ENCODE peak calls at places on chromosomes 11 and 22, in six cellular contexts. N is kidney glomerular epithelial cell, L is pons, X is fibroblast of pulmonary artery, V is fibroblast of mammary gland, G is AG10803. J is an unnamed sample.

GRCh38 chr22:45218974-45219373 is 21.7 kb downstream of the KIAA0930 start:
- DNase-seq in V (peak), X (no peak), L (no peak), N (no peak), G (peak), J (peak)

GRCh38 chr22:17744430-17744829 is 29.8 kb downstream of the BID start:
- DNase-seq in G (no peak), X (no peak), N (no peak), V (no peak), L (no peak), J (no peak)

GRCh38 chr22:29071261-29072045 is 1.4 kb upstream of the KREMEN1 start:
- DNase-seq in V (no peak), L (no peak), X (no peak), N (no peak), G (no peak), J (peak)

GRCh38 chr22:39173787-39174497 is 21.5 kb upstream of the CBX7 start:
- DNase-seq in X (no peak), V (no peak), G (no peak), L (no peak), N (peak), J (peak)

GRCh38 chr11:6397156-6397555 is 6.9 kb downstream of the SMPD1 start:
- DNase-seq in X (no peak), L (no peak), G (peak), N (no peak), V (no peak), J (no peak)

GRCh38 chr11:117187428-117187798 is 8.9 kb downstream of the SIDT2 start:
- DNase-seq in V (no peak), L (no peak), G (no peak), X (no peak), N (no peak), J (no peak)

GRCh38 chr11:134514354-134514951 is 102.4 kb upstream of the B3GAT1 start:
- DNase-seq in V (no peak), G (no peak), X (no peak), N (no peak), L (no peak), J (no peak)

GRCh38 chr11:106998126-106998525 is 20.1 kb downstream of the GUCY1A2 start:
- DNase-seq in L (no peak), N (no peak), G (peak), X (peak), V (peak), J (no peak)

GRCh38 chr11:128262463-128263345 is 324.7 kb downstream of the ETS1 start:
- DNase-seq in L (no peak), V (no peak), N (no peak), X (no peak), G (no peak), J (no peak)

GRCh38 chr22:43828711-43829447 is 16.8 kb upstream of the EFCAB6 start:
- DNase-seq in X (peak), N (no peak), G (peak), V (peak), L (no peak), J (no peak)

GRCh38 chr11:85863855-85864254 is 8.7 kb downstream of the CCDC83 start:
- DNase-seq in X (no peak), N (no peak), L (no peak), G (no peak), V (no peak), J (no peak)

GRCh38 chr22:35631597-35631996 is 14.5 kb upstream of the MB start:
- DNase-seq in V (peak), N (no peak), L (no peak), G (peak), X (peak), J (peak)

GRCh38 chr11:9320047-9320446 is 5.7 kb upstream of the TMEM41B start:
- DNase-seq in G (no peak), L (no peak), N (no peak), V (no peak), X (no peak), J (no peak)

GRCh38 chr11:93905384-93905783 is 55.0 kb upstream of the VSTM5 start:
- DNase-seq in V (peak), X (peak), N (no peak), L (no peak), G (peak), J (no peak)

GRCh38 chr22:37627545-37627944 is 11.9 kb upstream of the SH3BP1 start:
- DNase-seq in L (no peak), G (no peak), X (no peak), V (no peak), N (no peak), J (no peak)

GRCh38 chr11:96213500-96213899 is 129.5 kb downstream of the MAML2 start:
- DNase-seq in V (peak), N (no peak), X (peak), L (no peak), G (peak), J (peak)

GRCh38 chr22:21015051-21016006 is at the start of gene P2RX6:
- DNase-seq in G (peak), X (no peak), L (no peak), V (peak), N (no peak), J (no peak)

GRCh38 chr22:21778705-21779363 is 43.2 kb upstream of the YPEL1 start:
- DNase-seq in X (peak), G (peak), V (peak), L (no peak), N (peak), J (no peak)

GRCh38 chr11:35116762-35117588 is 22.0 kb upstream of the CD44 start:
- DNase-seq in V (peak), L (no peak), G (peak), N (no peak), X (peak), J (no peak)

GRCh38 chr11:20032577-20033265 is 127.6 kb downstream of the DBX1 start:
- DNase-seq in X (no peak), G (peak), L (no peak), N (no peak), V (no peak), J (no peak)

GRCh38 chr11:890794-891600 is 19.6 kb downstream of the CHID1 start:
- DNase-seq in V (no peak), G (no peak), X (no peak), N (no peak), L (no peak), J (no peak)

GRCh38 chr11:2881974-2882362 is 3.6 kb downstream of the CDKN1C start:
- DNase-seq in N (no peak), L (no peak), X (no peak), G (no peak), V (no peak), J (no peak)

J was measured in lung microvascular endothelial cell.